ENCODE peak calls at places on chromosome 15, in four cellular contexts. M, Q, C and R are unnamed samples.

GRCh38 chr15:62346168-62346567 is 181.1 kb upstream of the C2CD4B start:
- ATAC-seq in M (no peak), Q (no peak), C (no peak), R (no peak)

GRCh38 chr15:80743189-80743833 is 35.9 kb upstream of the CEMIP start:
- ATAC-seq in M (no peak), Q (peak), C (peak), R (no peak)

GRCh38 chr15:27808182-27808581 is 290.9 kb downstream of the OCA2 start:
- ATAC-seq in M (no peak), Q (no peak), C (no peak), R (no peak)

GRCh38 chr15:79032656-79033055 is 57.9 kb downstream of the RASGRF1 start:
- ATAC-seq in M (no peak), Q (no peak), C (peak), R (no peak)

GRCh38 chr15:25333049-25333448 is 105.8 kb downstream of the UBE3A start:
- ATAC-seq in M (no peak), Q (no peak), C (no peak), R (no peak)

GRCh38 chr15:99070268-99070667 is 34.6 kb upstream of the SYNM start:
- ATAC-seq in M (no peak), Q (no peak), C (no peak), R (no peak)

GRCh38 chr15:47407692-47408091 is 309.6 kb upstream of the SEMA6D start:
- ATAC-seq in M (no peak), Q (no peak), C (no peak), R (no peak)

GRCh38 chr15:100602064-100602821 is at the start of the genes ASB7 and LINS1:
- ATAC-seq in M (peak), Q (peak), C (peak), R (peak)

GRCh38 chr15:59406446-59406845 is 31.5 kb upstream of the FAM81A start:
- ATAC-seq in M (no peak), Q (no peak), C (peak), R (no peak)

GRCh38 chr15:52309154-52309548 is 13.5 kb upstream of the MYO5C start:
- ATAC-seq in M (no peak), Q (no peak), C (no peak), R (no peak)

GRCh38 chr15:71133734-71134464 is 18.6 kb downstream of the THSD4 start:
- ATAC-seq in M (peak), Q (no peak), C (peak), R (no peak)

GRCh38 chr15:64851503-64851840 is 9.8 kb downstream of the PLEKHO2 start:
- ATAC-seq in M (no peak), Q (no peak), C (peak), R (peak)

GRCh38 chr15:35092846-35093245 is 7.8 kb upstream of the NANOGP8 start:
- ATAC-seq in M (no peak), Q (no peak), C (no peak), R (no peak)

GRCh38 chr15:65561934-65562333 is 31.7 kb downstream of the HACD3 start:
- ATAC-seq in M (no peak), Q (no peak), C (no peak), R (no peak)

GRCh38 chr15:82875411-82876003 is 66.1 kb downstream of the WHAMM start:
- ATAC-seq in M (peak), Q (peak), C (no peak), R (no peak)

GRCh38 chr15:84946772-84947489 is 34.7 kb upstream of the PDE8A start:
- ATAC-seq in M (no peak), Q (no peak), C (no peak), R (no peak)

GRCh38 chr15:67033012-67033411 is 32.4 kb upstream of the SMAD3 start:
- ATAC-seq in M (peak), Q (no peak), C (peak), R (no peak)

GRCh38 chr15:48868018-48868417 is 9.9 kb upstream of the EID1 start:
- ATAC-seq in M (no peak), Q (no peak), C (no peak), R (peak)

GRCh38 chr15:63054985-63055384 is 12.4 kb downstream of the TPM1 start:
- ATAC-seq in M (no peak), Q (no peak), C (no peak), R (no peak)

GRCh38 chr15:65918357-65918920 is 49.1 kb downstream of the RAB11A start:
- ATAC-seq in M (no peak), Q (no peak), C (no peak), R (no peak)

GRCh38 chr15:93029613-93030429 is 59.2 kb downstream of the RGMA start:
- ATAC-seq in M (peak), Q (peak), C (peak), R (no peak)

GRCh38 chr15:34514251-34514760 is 69.1 kb downstream of the GOLGA8B start:
- ATAC-seq in M (peak), Q (peak), C (peak), R (peak)

GRCh38 chr15:28974142-28974541 is 88.4 kb downstream of the APBA2 start:
- ATAC-seq in M (no peak), Q (no peak), C (peak), R (no peak)

GRCh38 chr15:25886498-25887140 is 23.5 kb upstream of the ATP10A start:
- ATAC-seq in M (peak), Q (no peak), C (peak), R (peak)

GRCh38 chr15:80835338-80835737 is 56.2 kb downstream of the CEMIP start:
- ATAC-seq in M (no peak), Q (no peak), C (no peak), R (no peak)

GRCh38 chr15:25053000-25053815 is 98.4 kb downstream of the SNRPN start:
- ATAC-seq in M (peak), Q (no peak), C (no peak), R (no peak)

GRCh38 chr15:100340721-100341661 is 784 bp downstream of the ADAMTS17 start:
- ATAC-seq in M (peak), Q (peak), C (no peak), R (peak)

GRCh38 chr15:89129816-89130134 is 41.5 kb downstream of the ABHD2 start:
- ATAC-seq in M (no peak), Q (no peak), C (no peak), R (no peak)

GRCh38 chr15:89130194-89130593 is 41.9 kb downstream of the ABHD2 start:
- ATAC-seq in M (no peak), Q (no peak), C (no peak), R (no peak)

GRCh38 chr15:89127054-89127702 is 38.9 kb downstream of the ABHD2 start:
- ATAC-seq in M (peak), Q (peak), C (no peak), R (no peak)

GRCh38 chr15:89128320-89129122 is 40.3 kb downstream of the ABHD2 start:
- ATAC-seq in M (no peak), Q (no peak), C (peak), R (no peak)

GRCh38 chr15:89129123-89129815 is 41.0 kb downstream of the ABHD2 start:
- ATAC-seq in M (peak), Q (peak), C (peak), R (no peak)
- TF ChIP-seq CTCF in M (peak), Q (peak), C (peak), R (peak)

GRCh38 chr15:54618120-54618519 is 578.6 kb downstream of the RSL24D1 start:
- ATAC-seq in M (no peak), Q (no peak), C (no peak), R (no peak)
- TF ChIP-seq CTCF in M (no peak), Q (no peak), C (no peak), R (no peak)

DNA sequence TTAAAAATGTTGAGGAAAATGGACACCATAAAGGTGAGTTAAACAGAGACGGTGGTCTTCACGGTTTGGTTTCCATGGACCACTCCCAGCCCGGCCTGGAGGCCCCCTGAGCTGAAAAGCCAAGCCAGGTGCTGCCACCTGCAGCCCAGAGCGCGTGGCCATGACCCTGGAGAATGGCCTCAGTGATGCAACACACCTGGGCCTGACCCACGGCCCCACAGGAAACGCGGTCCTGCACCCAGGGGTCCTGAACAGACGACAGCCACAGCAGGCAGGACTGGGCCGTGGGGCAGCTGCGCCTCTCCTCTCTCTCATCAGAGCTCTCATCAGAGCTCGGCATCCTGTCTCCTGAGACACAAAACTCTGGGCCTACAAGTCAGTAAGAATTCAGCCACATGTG is 64.1 kb downstream of the NIPA2 start:
- ATAC-seq in M (no peak), Q (no peak), C (peak), R (no peak)
- TF ChIP-seq CTCF in M (peak), Q (peak), C (no peak), R (no peak)

DNA sequence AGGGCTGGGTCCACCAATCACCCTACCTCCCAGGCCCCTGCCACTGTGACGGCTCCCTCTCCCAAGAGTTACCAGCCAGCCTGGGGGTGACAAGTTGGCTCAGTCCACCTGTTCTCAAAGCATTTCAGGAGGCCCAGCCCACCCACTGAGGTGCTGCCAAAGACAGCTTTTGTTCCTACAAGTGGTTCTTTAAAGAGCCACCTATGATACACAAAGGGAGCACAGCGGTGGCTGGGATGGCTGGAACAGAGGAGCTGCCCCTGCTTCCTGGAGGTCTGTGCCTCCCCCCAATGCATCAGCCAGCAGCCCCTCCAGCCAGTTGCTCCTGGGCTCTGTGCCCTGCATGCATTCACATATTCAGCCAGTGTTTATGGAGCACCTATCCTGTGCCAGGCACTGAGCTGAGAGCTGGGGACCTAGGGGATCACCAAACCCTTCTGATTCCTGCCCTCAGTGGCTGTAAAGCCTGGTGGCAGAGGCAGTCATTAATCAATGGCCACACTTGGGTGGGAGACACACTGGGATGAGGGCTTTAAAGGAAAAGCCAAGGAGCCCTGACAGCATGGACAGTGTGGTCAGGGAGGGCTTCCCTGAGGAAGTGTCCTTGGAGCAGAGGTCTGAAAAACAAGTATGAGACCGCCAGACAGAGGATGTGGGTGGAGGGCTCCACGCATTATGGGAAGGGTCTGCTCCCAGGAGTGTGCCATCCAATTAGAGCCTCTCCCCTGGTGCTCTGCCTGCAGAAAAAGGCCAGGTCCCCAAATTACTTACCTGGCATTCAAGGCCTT is 107.1 kb upstream of the LINGO1 start:
- ATAC-seq in M (no peak), Q (no peak), C (no peak), R (no peak)
- TF ChIP-seq CTCF in M (no peak), Q (no peak), C (no peak), R (no peak)

GRCh38 chr15:89864958-89865739 is 28.6 kb downstream of the AP3S2 start:
- ATAC-seq in M (peak), Q (peak), C (no peak), R (no peak)
- TF ChIP-seq CTCF in M (no peak), Q (peak), C (no peak), R (no peak)

GRCh38 chr15:74451861-74452835 is 8.8 kb downstream of the UBL7 start:
- ATAC-seq in M (no peak), Q (no peak), C (no peak), R (no peak)
- TF ChIP-seq CTCF in M (no peak), Q (no peak), C (no peak), R (no peak)

DNA sequence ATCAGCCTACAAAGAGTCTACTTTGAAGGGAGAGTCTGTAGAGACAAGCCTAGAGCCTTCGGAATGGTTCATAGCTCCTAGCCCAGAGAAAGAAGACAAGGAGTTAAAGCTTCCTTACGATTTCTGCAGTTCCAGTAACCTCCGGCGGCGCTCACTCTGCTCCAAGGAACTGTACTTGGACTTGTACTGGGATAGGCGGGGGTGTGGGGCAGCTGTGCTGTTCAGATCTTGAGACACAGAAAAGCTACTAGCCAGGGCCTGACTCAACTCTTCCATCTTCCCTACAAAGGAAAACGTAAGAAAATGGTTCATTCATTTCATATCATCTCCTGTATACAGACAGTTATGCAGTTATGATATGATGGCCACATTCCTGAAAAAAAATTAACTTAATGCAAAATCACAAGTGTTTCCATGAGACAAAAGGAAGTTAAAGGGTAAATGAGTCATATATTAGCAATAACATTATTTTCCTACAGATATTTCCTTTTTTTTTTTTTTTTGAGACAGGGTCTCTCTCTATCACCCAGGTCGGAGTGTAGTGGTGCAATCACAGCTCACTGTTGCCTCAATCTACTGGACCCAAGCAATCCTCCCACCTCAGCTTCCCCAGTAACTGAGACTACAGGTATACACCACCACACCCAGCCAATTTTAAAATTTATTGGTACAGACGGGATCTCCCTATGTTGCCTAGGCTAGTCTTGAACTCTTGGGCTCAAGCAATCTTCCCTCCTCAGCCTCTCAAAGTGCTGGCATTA is 4.6 kb downstream of the SNUPN start:
- ATAC-seq in M (no peak), Q (peak), C (peak), R (peak)
- TF ChIP-seq CTCF in M (no peak), Q (no peak), C (peak), R (peak)

GRCh38 chr15:75043509-75044257 is 20.3 kb downstream of the PPCDC start:
- ATAC-seq in M (peak), Q (peak), C (peak), R (peak)
- TF ChIP-seq CTCF in M (peak), Q (peak), C (peak), R (peak)

GRCh38 chr15:41494922-41495735 is 1.5 kb downstream of the ITPKA start:
- ATAC-seq in M (no peak), Q (no peak), C (peak), R (no peak)

GRCh38 chr15:41493902-41494189 is 172 bp downstream of the ITPKA start:
- ATAC-seq in M (no peak), Q (peak), C (peak), R (peak)

GRCh38 chr15:41493205-41493901 is at the start of gene ITPKA:
- ATAC-seq in M (peak), Q (peak), C (peak), R (peak)

GRCh38 chr15:41495736-41496599 is 2.3 kb downstream of the ITPKA start:
- ATAC-seq in M (no peak), Q (no peak), C (peak), R (no peak)

GRCh38 chr15:41494190-41494921 is 682 bp downstream of the ITPKA start:
- ATAC-seq in M (peak), Q (peak), C (peak), R (peak)
- TF ChIP-seq CTCF in M (no peak), Q (no peak), C (no peak), R (no peak)

DNA sequence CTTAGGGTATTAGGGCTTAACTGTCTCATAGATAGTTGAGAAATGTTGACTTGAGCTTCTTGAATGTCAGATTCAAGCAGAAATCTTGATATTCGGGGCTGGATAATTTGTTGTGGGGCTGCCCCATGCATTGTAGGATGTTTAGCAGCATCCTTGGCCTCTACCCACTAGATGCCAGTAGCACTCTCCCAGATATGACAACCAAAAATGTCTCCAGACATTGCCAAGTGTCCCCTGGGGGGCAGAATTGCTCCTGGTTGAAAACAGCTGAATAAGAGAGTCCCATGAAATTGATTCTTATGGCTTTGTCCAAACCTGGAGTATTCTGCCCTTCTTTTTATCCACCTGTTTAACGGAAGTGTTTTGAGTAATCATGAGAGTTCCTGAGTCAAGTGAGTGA is 15.9 kb upstream of the LCMT2 start:
- ATAC-seq in M (no peak), Q (peak), C (no peak), R (no peak)
- TF ChIP-seq CTCF in M (no peak), Q (no peak), C (no peak), R (no peak)